ENCODE peak calls at places on chromosomes 5 and 9, in five cellular contexts. One of them, this sample, is unnamed.

GRCh38 chr5:16916262-16916878 is 19.7 kb downstream of the MYO10 start:
- DNase-seq in mucosa of gallbladder: no peak
- DNase-seq in SK-MEL-5: no peak
- DNase-seq in cardiac muscle cell: no peak
- DNase-seq in WTC11: no peak
- DNase-seq in this sample: no peak

GRCh38 chr5:157370967-157371366 is 89.0 kb upstream of the NIPAL4 start:
- DNase-seq in mucosa of gallbladder: no peak
- DNase-seq in SK-MEL-5: no peak
- DNase-seq in cardiac muscle cell: peak
- DNase-seq in WTC11: peak
- DNase-seq in this sample: peak

GRCh38 chr9:92781902-92782301 is 17.3 kb upstream of the BICD2 start:
- DNase-seq in mucosa of gallbladder: no peak
- DNase-seq in SK-MEL-5: no peak
- DNase-seq in cardiac muscle cell: no peak
- DNase-seq in WTC11: no peak
- DNase-seq in this sample: no peak

GRCh38 chr5:2557435-2557834 is 194.0 kb downstream of the IRX2 start:
- DNase-seq in mucosa of gallbladder: no peak
- DNase-seq in SK-MEL-5: no peak
- DNase-seq in cardiac muscle cell: no peak
- DNase-seq in WTC11: no peak
- DNase-seq in this sample: no peak

GRCh38 chr5:178561746-178562264 is 28.4 kb downstream of the COL23A1 start:
- DNase-seq in mucosa of gallbladder: no peak
- DNase-seq in SK-MEL-5: no peak
- DNase-seq in cardiac muscle cell: no peak
- DNase-seq in WTC11: no peak
- DNase-seq in this sample: no peak

GRCh38 chr9:114303977-114304376 is 18.9 kb upstream of the ORM1 start:
- DNase-seq in mucosa of gallbladder: peak
- DNase-seq in SK-MEL-5: no peak
- DNase-seq in cardiac muscle cell: no peak
- DNase-seq in WTC11: peak
- DNase-seq in this sample: no peak

GRCh38 chr5:151523335-151523734 is 67.8 kb downstream of the FAT2 start:
- DNase-seq in mucosa of gallbladder: no peak
- DNase-seq in SK-MEL-5: peak
- DNase-seq in cardiac muscle cell: peak
- DNase-seq in WTC11: peak
- DNase-seq in this sample: peak

GRCh38 chr5:58993461-58993860 is 410.6 kb downstream of the RAB3C start:
- DNase-seq in mucosa of gallbladder: no peak
- DNase-seq in SK-MEL-5: no peak
- DNase-seq in cardiac muscle cell: no peak
- DNase-seq in WTC11: no peak
- DNase-seq in this sample: no peak

GRCh38 chr5:136006164-136006563 is 22.6 kb upstream of the TGFBI start:
- DNase-seq in mucosa of gallbladder: no peak
- DNase-seq in SK-MEL-5: no peak
- DNase-seq in cardiac muscle cell: no peak
- DNase-seq in WTC11: no peak
- DNase-seq in this sample: no peak

GRCh38 chr9:26655166-26655565 is 237.4 kb downstream of the CAAP1 start:
- DNase-seq in mucosa of gallbladder: no peak
- DNase-seq in SK-MEL-5: no peak
- DNase-seq in cardiac muscle cell: no peak
- DNase-seq in WTC11: no peak
- DNase-seq in this sample: no peak

GRCh38 chr9:91954841-91955471 is 4.9 kb upstream of the ROR2 start:
- DNase-seq in mucosa of gallbladder: peak
- DNase-seq in SK-MEL-5: peak
- DNase-seq in cardiac muscle cell: peak
- DNase-seq in WTC11: peak
- DNase-seq in this sample: peak

GRCh38 chr5:146751054-146751453 is 127.5 kb downstream of the PPP2R2B start:
- DNase-seq in mucosa of gallbladder: peak
- DNase-seq in SK-MEL-5: no peak
- DNase-seq in cardiac muscle cell: no peak
- DNase-seq in WTC11: no peak
- DNase-seq in this sample: peak

GRCh38 chr9:26779072-26779471 is 113.5 kb downstream of the CAAP1 start:
- DNase-seq in mucosa of gallbladder: no peak
- DNase-seq in SK-MEL-5: no peak
- DNase-seq in cardiac muscle cell: no peak
- DNase-seq in WTC11: no peak
- DNase-seq in this sample: no peak

GRCh38 chr5:174760721-174761120 is 36.3 kb downstream of the MSX2 start:
- DNase-seq in mucosa of gallbladder: no peak
- DNase-seq in SK-MEL-5: no peak
- DNase-seq in cardiac muscle cell: no peak
- DNase-seq in WTC11: no peak
- DNase-seq in this sample: no peak

GRCh38 chr5:52624291-52624690 is 163.4 kb upstream of the ITGA1 start:
- DNase-seq in mucosa of gallbladder: no peak
- DNase-seq in SK-MEL-5: no peak
- DNase-seq in cardiac muscle cell: no peak
- DNase-seq in WTC11: no peak
- DNase-seq in this sample: no peak

GRCh38 chr5:116938488-116938887 is 363.9 kb upstream of the SEMA6A start:
- DNase-seq in mucosa of gallbladder: no peak
- DNase-seq in SK-MEL-5: peak
- DNase-seq in cardiac muscle cell: peak
- DNase-seq in WTC11: peak
- DNase-seq in this sample: peak

GRCh38 chr5:156559955-156560354 is 233.0 kb downstream of the SGCD start:
- DNase-seq in mucosa of gallbladder: no peak
- DNase-seq in SK-MEL-5: no peak
- DNase-seq in cardiac muscle cell: no peak
- DNase-seq in WTC11: no peak
- DNase-seq in this sample: peak